ENCODE peak calls at places on chromosomes 5 and 9, in four cellular contexts. N is NCI-H2029; Z is effector memory CD4-positive, alpha-beta T cell; B is stimulated activated CD4-positive, alpha-beta T cell treated with anti-CD3 and anti-CD28 coated beads, Interleukin-12 subunit alpha, Interleukin-12 subunit beta, amount 100 ng/mL, for 48 hours. F is an unnamed sample.

GRCh38 chr5:53438079-53438478 is 42.4 kb upstream of the FST start:
- DNase-seq in Z (no peak), N (no peak), B (no peak), F (no peak)

GRCh38 chr5:93281980-93282772 is 298.8 kb downstream of the NR2F1-AS1 start:
- DNase-seq in Z (no peak), N (no peak), B (no peak), F (no peak)

GRCh38 chr9:132237481-132237880 is 75.6 kb downstream of the NTNG2 start:
- DNase-seq in N (no peak), B (no peak), Z (no peak), F (no peak)

GRCh38 chr9:2570615-2571479 is 50.7 kb upstream of the VLDLR start:
- DNase-seq in Z (no peak), B (peak; percentile 44), N (peak; percentile 75), F (no peak)

GRCh38 chr9:126697350-126697749 is 83.6 kb downstream of the LMX1B start:
- DNase-seq in B (no peak), Z (no peak), N (no peak), F (no peak)

GRCh38 chr5:175710361-175710760 is 52.5 kb downstream of the HRH2 start:
- DNase-seq in B (no peak), Z (no peak), N (no peak), F (no peak)

GRCh38 chr9:94692601-94693000 is 33.9 kb upstream of the AOPEP start:
- DNase-seq in B (no peak), Z (no peak), N (peak; percentile 84), F (no peak)

GRCh38 chr9:81370096-81370495 is 319.3 kb downstream of the TLE1 start:
- DNase-seq in N (no peak), Z (no peak), B (no peak), F (no peak)

GRCh38 chr9:115891929-115892328 is 261.7 kb upstream of the PAPPA start:
- DNase-seq in N (no peak), Z (no peak), B (no peak), F (no peak)

GRCh38 chr5:139748505-139748826 is 47.1 kb upstream of the PSD2 start:
- DNase-seq in Z (no peak), B (no peak), N (no peak), F (no peak)

GRCh38 chr5:169970911-169971436 is 9.3 kb downstream of the INSYN2B start:
- DNase-seq in B (no peak), N (no peak), Z (no peak), F (no peak)

GRCh38 chr5:172115541-172115982 is 72.5 kb downstream of the STK10 start:
- DNase-seq in N (no peak), B (no peak), Z (no peak), F (no peak)

GRCh38 chr9:95087659-95088242 is 229.8 kb downstream of the FANCC start:
- DNase-seq in Z (no peak), N (peak; percentile 50), B (no peak), F (no peak)

GRCh38 chr5:58188287-58188651 is 271.6 kb downstream of the PLK2 start:
- DNase-seq in Z (no peak), N (no peak), B (no peak), F (no peak)

GRCh38 chr5:142671801-142672200 is 14.1 kb downstream of the FGF1 start:
- DNase-seq in Z (no peak), B (no peak), N (no peak), F (no peak)

GRCh38 chr5:40681351-40682311 is 1.9 kb downstream of the PTGER4 start:
- DNase-seq in B (peak; percentile 21), Z (no peak), N (no peak), F (no peak)

GRCh38 chr9:842918-843468 is 1.5 kb downstream of the DMRT1 start:
- DNase-seq in Z (no peak), B (no peak), N (no peak), F (no peak)

GRCh38 chr5:68285857-68286611 is 70.5 kb downstream of the PIK3R1 start:
- DNase-seq in Z (no peak), B (no peak), N (peak; percentile 37), F (no peak)

GRCh38 chr9:19768798-19769197 is 20.0 kb downstream of the SLC24A2 start:
- DNase-seq in B (no peak), Z (no peak), N (no peak), F (no peak)

GRCh38 chr9:99127372-99128132 is 22.6 kb downstream of the TGFBR1 start:
- DNase-seq in B (no peak), N (no peak), Z (no peak), F (no peak)

GRCh38 chr5:173592050-173592669 is 24.3 kb downstream of the BOD1 start:
- DNase-seq in B (no peak), Z (no peak), N (no peak), F (no peak)

GRCh38 chr9:95507456-95508241 is 9.1 kb downstream of the PTCH1 start:
- DNase-seq in Z (no peak), N (peak; percentile 35), B (no peak), F (no peak)

GRCh38 chr5:160271396-160271795 is 41.0 kb downstream of the CCNJL start:
- DNase-seq in B (no peak), N (peak; percentile 72), Z (no peak), F (no peak)

GRCh38 chr5:10111575-10111974 is 138.1 kb downstream of the ATPSCKMT start:
- DNase-seq in Z (no peak), B (no peak), N (peak; percentile 2), F (no peak)

GRCh38 chr5:39073759-39074008 is 515 bp downstream of the RICTOR start:
- DNase-seq in B (no peak), N (no peak), Z (no peak), F (no peak)

GRCh38 chr9:8186553-8186952 is 387.0 kb upstream of the DMAC1 start:
- DNase-seq in N (no peak), Z (no peak), B (no peak), F (no peak)

GRCh38 chr9:123739387-123739786 is 190.5 kb downstream of the DENND1A start:
- DNase-seq in N (no peak), B (no peak), Z (no peak), F (no peak)

GRCh38 chr5:175803736-175804480 is 67.5 kb upstream of the CPLX2 start:
- DNase-seq in B (no peak), Z (no peak), N (no peak), F (no peak)

GRCh38 chr9:75851917-75852316 is 38.6 kb upstream of the PCSK5 start:
- DNase-seq in N (no peak), Z (no peak), B (no peak), F (no peak)

GRCh38 chr5:6525910-6526309 is 77.3 kb downstream of the UBE2QL1 start:
- DNase-seq in N (peak; percentile 29), B (no peak), Z (no peak), F (no peak)